ENCODE peak calls at places on chromosomes 3 and 15, in seven cellular contexts. One of them, this sample, is unnamed.

GRCh38 chr3:37251993-37252392 is 77.6 kb upstream of the LRRFIP2 start:
- DNase-seq in aorta: no peak
- DNase-seq in upper lobe of right lung: no peak
- DNase-seq in CD8-positive, alpha-beta T cell: no peak
- DNase-seq in Karpas-422: no peak
- DNase-seq in adrenal gland: no peak
- DNase-seq in fibroblast of lung: no peak
- DNase-seq in this sample: no peak

GRCh38 chr3:42424911-42425310 is 14.5 kb upstream of the LYZL4 start:
- DNase-seq in aorta: no peak
- DNase-seq in CD8-positive, alpha-beta T cell: no peak
- DNase-seq in upper lobe of right lung: no peak
- DNase-seq in adrenal gland: no peak
- DNase-seq in Karpas-422: no peak
- DNase-seq in fibroblast of lung: no peak
- DNase-seq in this sample: no peak

GRCh38 chr3:184377882-184378445 is at the start of gene THPO:
- DNase-seq in fibroblast of lung: no peak
- DNase-seq in CD8-positive, alpha-beta T cell: no peak
- DNase-seq in aorta: no peak
- DNase-seq in upper lobe of right lung: no peak
- DNase-seq in Karpas-422: peak; percentile 95
- DNase-seq in adrenal gland: peak; percentile 86
- DNase-seq in this sample: no peak

GRCh38 chr15:78093242-78094020 is 1.1 kb downstream of the SH2D7 start:
- DNase-seq in adrenal gland: no peak
- DNase-seq in aorta: peak; percentile 28
- DNase-seq in fibroblast of lung: peak; percentile 96
- DNase-seq in upper lobe of right lung: no peak
- DNase-seq in Karpas-422: no peak
- DNase-seq in CD8-positive, alpha-beta T cell: no peak
- DNase-seq in this sample: no peak

GRCh38 chr15:91075761-91076160 is 24.3 kb upstream of the SV2B start:
- DNase-seq in aorta: no peak
- DNase-seq in fibroblast of lung: no peak
- DNase-seq in upper lobe of right lung: no peak
- DNase-seq in adrenal gland: no peak
- DNase-seq in CD8-positive, alpha-beta T cell: no peak
- DNase-seq in Karpas-422: no peak
- DNase-seq in this sample: no peak

GRCh38 chr15:44029940-44030568 is 165.0 kb downstream of the FRMD5 start:
- DNase-seq in fibroblast of lung: peak; percentile 69
- DNase-seq in Karpas-422: no peak
- DNase-seq in aorta: no peak
- DNase-seq in CD8-positive, alpha-beta T cell: no peak
- DNase-seq in upper lobe of right lung: no peak
- DNase-seq in adrenal gland: no peak
- DNase-seq in this sample: no peak

GRCh38 chr3:39138804-39139415 is 14.5 kb downstream of the CSRNP1 start:
- DNase-seq in fibroblast of lung: peak; percentile 51
- DNase-seq in aorta: no peak
- DNase-seq in CD8-positive, alpha-beta T cell: no peak
- DNase-seq in Karpas-422: no peak
- DNase-seq in adrenal gland: no peak
- DNase-seq in upper lobe of right lung: no peak
- DNase-seq in this sample: no peak

GRCh38 chr3:152638707-152639450 is 196.1 kb upstream of the P2RY1 start:
- DNase-seq in aorta: no peak
- DNase-seq in CD8-positive, alpha-beta T cell: no peak
- DNase-seq in Karpas-422: no peak
- DNase-seq in upper lobe of right lung: no peak
- DNase-seq in adrenal gland: no peak
- DNase-seq in fibroblast of lung: peak; percentile 33
- DNase-seq in this sample: no peak

GRCh38 chr15:22979069-22979698 is 984 bp downstream of the CYFIP1 start:
- DNase-seq in adrenal gland: peak; percentile 69
- DNase-seq in aorta: peak; percentile 76
- DNase-seq in fibroblast of lung: peak; percentile 59
- DNase-seq in upper lobe of right lung: peak; percentile 84
- DNase-seq in CD8-positive, alpha-beta T cell: no peak
- DNase-seq in Karpas-422: no peak
- DNase-seq in this sample: no peak

GRCh38 chr3:195185574-195185973 is 85.4 kb downstream of the XXYLT1 start:
- DNase-seq in Karpas-422: no peak
- DNase-seq in adrenal gland: no peak
- DNase-seq in CD8-positive, alpha-beta T cell: no peak
- DNase-seq in upper lobe of right lung: no peak
- DNase-seq in fibroblast of lung: no peak
- DNase-seq in aorta: no peak
- DNase-seq in this sample: no peak

GRCh38 chr15:87369269-87369668 is 887.3 kb downstream of the NTRK3 start:
- DNase-seq in adrenal gland: no peak
- DNase-seq in CD8-positive, alpha-beta T cell: no peak
- DNase-seq in upper lobe of right lung: no peak
- DNase-seq in Karpas-422: no peak
- DNase-seq in aorta: no peak
- DNase-seq in fibroblast of lung: peak; percentile 99
- DNase-seq in this sample: no peak

GRCh38 chr3:57095361-57095760 is 34.9 kb downstream of the SPATA12 start:
- DNase-seq in CD8-positive, alpha-beta T cell: no peak
- DNase-seq in upper lobe of right lung: no peak
- DNase-seq in fibroblast of lung: no peak
- DNase-seq in aorta: no peak
- DNase-seq in Karpas-422: no peak
- DNase-seq in adrenal gland: no peak
- DNase-seq in this sample: no peak

GRCh38 chr3:151895881-151896661 is 22.6 kb downstream of the SUCNR1 start:
- DNase-seq in CD8-positive, alpha-beta T cell: no peak
- DNase-seq in Karpas-422: no peak
- DNase-seq in fibroblast of lung: peak; percentile 42
- DNase-seq in adrenal gland: no peak
- DNase-seq in upper lobe of right lung: no peak
- DNase-seq in aorta: no peak
- DNase-seq in this sample: no peak

GRCh38 chr3:53702776-53703175 is 143.4 kb downstream of the CHDH start:
- DNase-seq in upper lobe of right lung: no peak
- DNase-seq in fibroblast of lung: no peak
- DNase-seq in CD8-positive, alpha-beta T cell: no peak
- DNase-seq in Karpas-422: no peak
- DNase-seq in adrenal gland: no peak
- DNase-seq in aorta: no peak
- DNase-seq in this sample: no peak

GRCh38 chr3:5072100-5072816 is 49.8 kb upstream of the ARL8B start:
- DNase-seq in Karpas-422: no peak
- DNase-seq in CD8-positive, alpha-beta T cell: no peak
- DNase-seq in adrenal gland: peak; percentile 39
- DNase-seq in fibroblast of lung: no peak
- DNase-seq in aorta: no peak
- DNase-seq in upper lobe of right lung: no peak
- DNase-seq in this sample: no peak

GRCh38 chr15:52427804-52428203 is 100.9 kb downstream of the MYO5A start:
- DNase-seq in upper lobe of right lung: no peak
- DNase-seq in adrenal gland: peak; percentile 75
- DNase-seq in aorta: peak; percentile 55
- DNase-seq in fibroblast of lung: peak; percentile 95
- DNase-seq in Karpas-422: no peak
- DNase-seq in CD8-positive, alpha-beta T cell: no peak
- DNase-seq in this sample: no peak

GRCh38 chr15:70870066-70870465 is 16.1 kb upstream of the LARP6 start:
- DNase-seq in CD8-positive, alpha-beta T cell: no peak
- DNase-seq in Karpas-422: no peak
- DNase-seq in fibroblast of lung: peak; percentile 90
- DNase-seq in upper lobe of right lung: no peak
- DNase-seq in aorta: no peak
- DNase-seq in adrenal gland: no peak
- DNase-seq in this sample: no peak

GRCh38 chr15:68500363-68501317 is 68.7 kb upstream of the ITGA11 start:
- DNase-seq in adrenal gland: no peak
- DNase-seq in upper lobe of right lung: no peak
- DNase-seq in CD8-positive, alpha-beta T cell: no peak
- DNase-seq in aorta: no peak
- DNase-seq in fibroblast of lung: no peak
- DNase-seq in Karpas-422: no peak
- DNase-seq in this sample: no peak

GRCh38 chr3:179196098-179196497 is 47.9 kb downstream of the PIK3CA start:
- DNase-seq in fibroblast of lung: peak; percentile 86
- DNase-seq in aorta: no peak
- DNase-seq in Karpas-422: no peak
- DNase-seq in CD8-positive, alpha-beta T cell: peak; percentile 23
- DNase-seq in adrenal gland: no peak
- DNase-seq in upper lobe of right lung: no peak
- DNase-seq in this sample: no peak

GRCh38 chr3:128256131-128256530 is 102.8 kb downstream of the EEFSEC start:
- DNase-seq in aorta: no peak
- DNase-seq in adrenal gland: no peak
- DNase-seq in CD8-positive, alpha-beta T cell: no peak
- DNase-seq in upper lobe of right lung: no peak
- DNase-seq in Karpas-422: no peak
- DNase-seq in fibroblast of lung: no peak
- DNase-seq in this sample: no peak

GRCh38 chr3:9820944-9821343 is 10.9 kb downstream of the TTLL3 start:
- DNase-seq in aorta: no peak
- DNase-seq in CD8-positive, alpha-beta T cell: no peak
- DNase-seq in adrenal gland: no peak
- DNase-seq in upper lobe of right lung: no peak
- DNase-seq in Karpas-422: no peak
- DNase-seq in fibroblast of lung: peak; percentile 21
- DNase-seq in this sample: no peak

GRCh38 chr3:39349080-39349479 is 19.6 kb downstream of the CCR8 start:
- DNase-seq in CD8-positive, alpha-beta T cell: no peak
- DNase-seq in Karpas-422: no peak
- DNase-seq in fibroblast of lung: no peak
- DNase-seq in upper lobe of right lung: no peak
- DNase-seq in aorta: no peak
- DNase-seq in adrenal gland: no peak
- DNase-seq in this sample: no peak

GRCh38 chr15:68304611-68305337 is 27.2 kb downstream of the FEM1B start:
- DNase-seq in aorta: no peak
- DNase-seq in adrenal gland: peak; percentile 20
- DNase-seq in CD8-positive, alpha-beta T cell: no peak
- DNase-seq in upper lobe of right lung: no peak
- DNase-seq in Karpas-422: no peak
- DNase-seq in fibroblast of lung: no peak
- DNase-seq in this sample: no peak

GRCh38 chr3:73625124-73625665 is 454 bp upstream of the PDZRN3 start:
- DNase-seq in adrenal gland: peak; percentile 60
- DNase-seq in Karpas-422: no peak
- DNase-seq in fibroblast of lung: peak; percentile 52
- DNase-seq in CD8-positive, alpha-beta T cell: no peak
- DNase-seq in aorta: no peak
- DNase-seq in upper lobe of right lung: no peak
- DNase-seq in this sample: peak; percentile 9

DNA sequence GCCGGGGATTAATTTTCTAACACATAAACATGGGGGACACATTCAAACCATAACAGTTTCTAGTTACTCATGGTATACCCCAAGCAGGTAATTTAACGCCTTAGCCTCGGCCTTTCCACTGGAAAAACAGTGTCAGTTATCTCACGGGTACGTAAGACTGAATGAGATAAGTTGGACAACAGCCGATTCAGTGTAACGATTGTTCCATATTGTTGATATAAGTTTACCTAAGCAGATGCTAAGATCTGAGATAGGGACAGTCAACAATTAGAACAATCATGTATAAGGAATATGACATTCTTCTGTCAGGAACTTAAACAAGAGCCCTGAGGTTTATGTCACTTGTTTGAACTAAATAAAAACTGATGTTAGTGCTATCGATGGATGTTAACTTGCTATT is 130.8 kb downstream of the GHSR start:
- DNase-seq in aorta: no peak
- DNase-seq in upper lobe of right lung: no peak
- DNase-seq in adrenal gland: no peak
- DNase-seq in CD8-positive, alpha-beta T cell: no peak
- DNase-seq in Karpas-422: no peak
- DNase-seq in fibroblast of lung: no peak
- DNase-seq in this sample: no peak
- H3K4me1 ChIP-seq in aorta: peaks cover 36% of the 10 kb centered on the region
- H3K4me1 ChIP-seq in upper lobe of right lung: peaks cover 68% of the 10 kb centered on the region
- H3K4me1 ChIP-seq in adrenal gland: peaks cover 61% of the 10 kb centered on the region
- H3K4me1 ChIP-seq in CD8-positive, alpha-beta T cell: no peaks in the 10 kb centered on the region
- H3K4me1 ChIP-seq in Karpas-422: no peaks in the 10 kb centered on the region
- H3K4me1 ChIP-seq in fibroblast of lung: peaks cover 45% of the 10 kb centered on the region
- H3K4me1 ChIP-seq in this sample: no peaks in the 10 kb centered on the region

DNA sequence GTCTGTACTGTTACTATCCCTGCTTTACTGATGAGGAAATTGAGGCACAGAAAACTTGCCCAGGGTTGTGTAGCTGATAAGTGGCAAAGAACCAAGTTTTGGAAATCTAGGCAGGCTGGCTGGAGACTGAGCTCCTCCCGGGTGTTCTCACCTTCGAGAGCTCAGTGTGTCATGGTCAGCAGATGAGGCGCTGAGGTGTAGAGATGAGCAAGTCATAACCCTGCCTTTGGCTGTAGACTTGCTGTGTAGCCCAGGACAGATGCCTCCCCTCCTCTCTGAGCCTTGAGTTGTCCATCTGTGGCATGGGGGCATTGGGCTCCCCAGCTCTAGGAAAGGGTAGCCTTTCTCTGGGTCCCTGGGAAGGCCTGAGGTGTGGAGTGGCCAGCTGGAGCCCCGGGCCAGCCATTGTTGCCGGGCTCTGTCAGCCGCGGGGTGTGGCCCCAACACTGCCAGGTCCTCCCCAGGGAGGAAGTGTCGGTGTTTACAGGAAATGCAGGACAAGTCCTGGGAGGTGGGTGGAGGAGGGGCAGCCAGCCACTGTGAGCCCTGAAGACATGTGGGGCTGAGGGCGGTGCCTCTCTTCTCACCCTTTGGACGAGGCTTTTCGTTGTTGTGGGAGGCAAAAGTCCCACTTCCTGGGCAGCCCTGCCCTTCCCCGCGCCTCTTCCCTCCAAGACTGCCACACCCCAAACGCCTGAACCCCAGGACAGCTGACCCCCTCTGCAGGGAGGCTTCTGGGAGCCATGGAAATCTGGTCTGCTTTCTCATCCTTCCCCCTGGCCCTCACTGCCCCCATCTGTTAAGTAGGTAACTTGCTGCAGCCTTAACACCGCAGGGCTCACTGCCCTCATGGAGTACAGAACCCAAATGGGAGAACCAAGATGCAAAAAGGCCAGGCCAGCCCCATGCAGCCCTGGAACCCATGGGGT is 29.1 kb downstream of the FGD5 start:
- DNase-seq in fibroblast of lung: no peak
- DNase-seq in CD8-positive, alpha-beta T cell: no peak
- DNase-seq in aorta: no peak
- DNase-seq in adrenal gland: no peak
- DNase-seq in Karpas-422: no peak
- DNase-seq in upper lobe of right lung: peak; percentile 72
- DNase-seq in this sample: peak; percentile 35
- H3K27ac ChIP-seq in fibroblast of lung: no peak overlapping the region
- H3K27ac ChIP-seq in CD8-positive, alpha-beta T cell: no peak overlapping the region
- H3K27ac ChIP-seq in aorta: no peak overlapping the region
- H3K27ac ChIP-seq in adrenal gland: no peak overlapping the region
- H3K27ac ChIP-seq in Karpas-422: no peak overlapping the region
- H3K27ac ChIP-seq in upper lobe of right lung: peak overlapping the region; percentile 70
- H3K27ac ChIP-seq in this sample: no peak overlapping the region

GRCh38 chr15:101025896-101026631 is 106.9 kb downstream of the LRRK1 start:
- DNase-seq in fibroblast of lung: no peak
- DNase-seq in aorta: peak; percentile 29
- DNase-seq in adrenal gland: peak; percentile 17
- DNase-seq in upper lobe of right lung: no peak
- DNase-seq in CD8-positive, alpha-beta T cell: no peak
- DNase-seq in Karpas-422: no peak
- DNase-seq in this sample: no peak
- H3K36me3 ChIP-seq in fibroblast of lung: peaks cover 1% of the 10 kb centered on the region
- H3K36me3 ChIP-seq in aorta: peaks cover 3% of the 10 kb centered on the region
- H3K36me3 ChIP-seq in adrenal gland: peaks cover 4% of the 10 kb centered on the region
- H3K36me3 ChIP-seq in upper lobe of right lung: peaks cover 13% of the 10 kb centered on the region
- H3K36me3 ChIP-seq in CD8-positive, alpha-beta T cell: no peaks in the 10 kb centered on the region
- H3K36me3 ChIP-seq in Karpas-422: peaks cover 96% of the 10 kb centered on the region
- H3K36me3 ChIP-seq in this sample: no peaks in the 10 kb centered on the region

GRCh38 chr3:120572027-120572426 is 24.1 kb upstream of the NDUFB4 start:
- DNase-seq in upper lobe of right lung: no peak
- DNase-seq in CD8-positive, alpha-beta T cell: no peak
- DNase-seq in adrenal gland: no peak
- DNase-seq in Karpas-422: peak; percentile 25
- DNase-seq in fibroblast of lung: no peak
- DNase-seq in aorta: no peak
- DNase-seq in this sample: no peak
- H3K4me1 ChIP-seq in upper lobe of right lung: no peaks in the 10 kb centered on the region
- H3K4me1 ChIP-seq in CD8-positive, alpha-beta T cell: no peaks in the 10 kb centered on the region
- H3K4me1 ChIP-seq in adrenal gland: peaks cover 15% of the 10 kb centered on the region
- H3K4me1 ChIP-seq in Karpas-422: peaks cover 4% of the 10 kb centered on the region
- H3K4me1 ChIP-seq in fibroblast of lung: no peaks in the 10 kb centered on the region
- H3K4me1 ChIP-seq in aorta: no peaks in the 10 kb centered on the region
- H3K4me1 ChIP-seq in this sample: peaks cover 1% of the 10 kb centered on the region

This sample was measured in iPS DF 6.9.